ENCODE peak calls at places on chromosomes 1 and 21, in nine cellular contexts. One of them, this sample, is unnamed.

GRCh38 chr1:204506969-204507316 is 9.3 kb upstream of the MDM4 start:
- DNase-seq in HepG2: peak; percentile 85
- DNase-seq in body of pancreas: peak; percentile 89
- DNase-seq in neuronal stem cell: peak; percentile 97
- DNase-seq in hepatocyte: peak; percentile 94
- DNase-seq in GM23248: peak; percentile 91
- DNase-seq in trophoblast cell: peak; percentile 97
- DNase-seq in fibroblast of lung: peak; percentile 84
- DNase-seq in adrenal gland: peak; percentile 75
- DNase-seq in this sample: no peak

GRCh38 chr1:62613890-62614289 is 16.6 kb downstream of the ANGPTL3 start:
- DNase-seq in neuronal stem cell: no peak
- DNase-seq in trophoblast cell: peak; percentile 80
- DNase-seq in fibroblast of lung: peak; percentile 48
- DNase-seq in GM23248: peak; percentile 5
- DNase-seq in body of pancreas: no peak
- DNase-seq in HepG2: peak; percentile 45
- DNase-seq in hepatocyte: no peak
- DNase-seq in adrenal gland: no peak
- DNase-seq in this sample: no peak

GRCh38 chr1:202145325-202146140 is 996 bp upstream of the ARL8A start:
- DNase-seq in hepatocyte: no peak
- DNase-seq in GM23248: peak; percentile 29
- DNase-seq in fibroblast of lung: no peak
- DNase-seq in adrenal gland: no peak
- DNase-seq in HepG2: no peak
- DNase-seq in trophoblast cell: no peak
- DNase-seq in body of pancreas: no peak
- DNase-seq in neuronal stem cell: no peak
- DNase-seq in this sample: no peak

GRCh38 chr1:87826639-87827345 is 498.1 kb downstream of the LMO4 start:
- DNase-seq in trophoblast cell: peak; percentile 13
- DNase-seq in fibroblast of lung: peak; percentile 29
- DNase-seq in adrenal gland: peak; percentile 36
- DNase-seq in HepG2: peak; percentile 14
- DNase-seq in hepatocyte: peak; percentile 54
- DNase-seq in neuronal stem cell: no peak
- DNase-seq in GM23248: peak; percentile 66
- DNase-seq in body of pancreas: no peak
- DNase-seq in this sample: no peak

GRCh38 chr1:40251456-40251855 is 3.7 kb downstream of the TMCO2 start:
- DNase-seq in neuronal stem cell: no peak
- DNase-seq in HepG2: no peak
- DNase-seq in trophoblast cell: no peak
- DNase-seq in body of pancreas: no peak
- DNase-seq in adrenal gland: no peak
- DNase-seq in fibroblast of lung: no peak
- DNase-seq in hepatocyte: no peak
- DNase-seq in GM23248: no peak
- DNase-seq in this sample: no peak

GRCh38 chr1:39508857-39509305 is 17.4 kb downstream of the BMP8A start:
- DNase-seq in neuronal stem cell: no peak
- DNase-seq in trophoblast cell: peak; percentile 22
- DNase-seq in hepatocyte: no peak
- DNase-seq in fibroblast of lung: peak; percentile 47
- DNase-seq in adrenal gland: no peak
- DNase-seq in body of pancreas: no peak
- DNase-seq in GM23248: no peak
- DNase-seq in HepG2: peak; percentile 18
- DNase-seq in this sample: no peak

GRCh38 chr1:239593527-239593926 is 207.2 kb downstream of the CHRM3 start:
- DNase-seq in adrenal gland: no peak
- DNase-seq in GM23248: no peak
- DNase-seq in neuronal stem cell: no peak
- DNase-seq in hepatocyte: no peak
- DNase-seq in body of pancreas: no peak
- DNase-seq in HepG2: no peak
- DNase-seq in trophoblast cell: peak; percentile 84
- DNase-seq in fibroblast of lung: no peak
- DNase-seq in this sample: no peak

GRCh38 chr1:200139661-200140250 is 112.2 kb downstream of the NR5A2 start:
- DNase-seq in GM23248: peak; percentile 81
- DNase-seq in HepG2: peak; percentile 61
- DNase-seq in neuronal stem cell: no peak
- DNase-seq in adrenal gland: no peak
- DNase-seq in fibroblast of lung: peak; percentile 54
- DNase-seq in body of pancreas: no peak
- DNase-seq in hepatocyte: peak; percentile 53
- DNase-seq in trophoblast cell: peak; percentile 76
- DNase-seq in this sample: no peak

GRCh38 chr1:16204634-16205332 is 7.7 kb downstream of the ARHGEF19 start:
- DNase-seq in trophoblast cell: no peak
- DNase-seq in fibroblast of lung: no peak
- DNase-seq in adrenal gland: no peak
- DNase-seq in neuronal stem cell: no peak
- DNase-seq in body of pancreas: peak; percentile 55
- DNase-seq in hepatocyte: peak; percentile 64
- DNase-seq in HepG2: peak; percentile 54
- DNase-seq in GM23248: peak; percentile 41
- DNase-seq in this sample: no peak

GRCh38 chr1:67484492-67484891 is 54.3 kb upstream of the SERBP1 start:
- DNase-seq in fibroblast of lung: no peak
- DNase-seq in adrenal gland: no peak
- DNase-seq in trophoblast cell: no peak
- DNase-seq in neuronal stem cell: no peak
- DNase-seq in hepatocyte: no peak
- DNase-seq in body of pancreas: no peak
- DNase-seq in HepG2: no peak
- DNase-seq in GM23248: no peak
- DNase-seq in this sample: no peak

GRCh38 chr21:46109251-46110221 is 11.6 kb downstream of the COL6A2 start:
- DNase-seq in hepatocyte: no peak
- DNase-seq in HepG2: no peak
- DNase-seq in trophoblast cell: no peak
- DNase-seq in adrenal gland: no peak
- DNase-seq in body of pancreas: peak; percentile 7
- DNase-seq in GM23248: no peak
- DNase-seq in fibroblast of lung: no peak
- DNase-seq in neuronal stem cell: no peak
- DNase-seq in this sample: no peak

GRCh38 chr1:203628185-203628996 is 1.8 kb downstream of the ATP2B4 start:
- DNase-seq in GM23248: peak; percentile 82
- DNase-seq in adrenal gland: peak; percentile 55
- DNase-seq in hepatocyte: peak; percentile 81
- DNase-seq in HepG2: no peak
- DNase-seq in trophoblast cell: peak; percentile 45
- DNase-seq in body of pancreas: peak; percentile 26
- DNase-seq in fibroblast of lung: peak; percentile 60
- DNase-seq in neuronal stem cell: peak; percentile 73
- DNase-seq in this sample: peak; percentile 64

GRCh38 chr1:248792342-248792741 is 33.4 kb downstream of the SH3BP5L start:
- DNase-seq in trophoblast cell: no peak
- DNase-seq in adrenal gland: no peak
- DNase-seq in HepG2: no peak
- DNase-seq in fibroblast of lung: no peak
- DNase-seq in body of pancreas: no peak
- DNase-seq in GM23248: no peak
- DNase-seq in hepatocyte: no peak
- DNase-seq in neuronal stem cell: no peak
- DNase-seq in this sample: no peak

GRCh38 chr21:30227633-30228404 is 11.9 kb upstream of the CLDN8 start:
- DNase-seq in GM23248: peak; percentile 98
- DNase-seq in adrenal gland: peak; percentile 65
- DNase-seq in fibroblast of lung: peak; percentile 82
- DNase-seq in body of pancreas: no peak
- DNase-seq in HepG2: no peak
- DNase-seq in neuronal stem cell: no peak
- DNase-seq in trophoblast cell: peak; percentile 97
- DNase-seq in hepatocyte: peak; percentile 83
- DNase-seq in this sample: no peak

GRCh38 chr1:220956861-220957605 is 77.8 kb downstream of the HLX start:
- DNase-seq in HepG2: no peak
- DNase-seq in adrenal gland: no peak
- DNase-seq in neuronal stem cell: no peak
- DNase-seq in GM23248: peak; percentile 99
- DNase-seq in body of pancreas: no peak
- DNase-seq in trophoblast cell: peak; percentile 54
- DNase-seq in hepatocyte: peak; percentile 26
- DNase-seq in fibroblast of lung: peak; percentile 98
- DNase-seq in this sample: no peak

GRCh38 chr1:79811173-79811572 is 804.6 kb upstream of the ADGRL4 start:
- DNase-seq in body of pancreas: no peak
- DNase-seq in HepG2: no peak
- DNase-seq in adrenal gland: no peak
- DNase-seq in trophoblast cell: no peak
- DNase-seq in fibroblast of lung: peak; percentile 94
- DNase-seq in neuronal stem cell: no peak
- DNase-seq in GM23248: peak; percentile 89
- DNase-seq in hepatocyte: no peak
- DNase-seq in this sample: no peak

GRCh38 chr1:25971044-25971881 is 26.6 kb downstream of the PAFAH2 start:
- DNase-seq in body of pancreas: no peak
- DNase-seq in fibroblast of lung: no peak
- DNase-seq in trophoblast cell: no peak
- DNase-seq in adrenal gland: no peak
- DNase-seq in HepG2: no peak
- DNase-seq in GM23248: no peak
- DNase-seq in neuronal stem cell: no peak
- DNase-seq in hepatocyte: peak; percentile 15
- DNase-seq in this sample: no peak

GRCh38 chr1:215636258-215636965 is 69.3 kb downstream of the KCTD3 start:
- DNase-seq in neuronal stem cell: no peak
- DNase-seq in hepatocyte: peak; percentile 36
- DNase-seq in GM23248: peak; percentile 84
- DNase-seq in HepG2: peak; percentile 73
- DNase-seq in adrenal gland: peak; percentile 41
- DNase-seq in trophoblast cell: peak; percentile 72
- DNase-seq in body of pancreas: no peak
- DNase-seq in fibroblast of lung: peak; percentile 70
- DNase-seq in this sample: no peak

GRCh38 chr1:211132681-211133392 is 1.1 kb downstream of the KCNH1 start:
- DNase-seq in HepG2: no peak
- DNase-seq in hepatocyte: no peak
- DNase-seq in GM23248: no peak
- DNase-seq in trophoblast cell: no peak
- DNase-seq in fibroblast of lung: no peak
- DNase-seq in adrenal gland: no peak
- DNase-seq in neuronal stem cell: no peak
- DNase-seq in body of pancreas: no peak
- DNase-seq in this sample: no peak

GRCh38 chr1:29240400-29240837 is 4.1 kb downstream of the PTPRU start:
- DNase-seq in trophoblast cell: no peak
- DNase-seq in HepG2: no peak
- DNase-seq in hepatocyte: no peak
- DNase-seq in fibroblast of lung: no peak
- DNase-seq in GM23248: no peak
- DNase-seq in body of pancreas: no peak
- DNase-seq in neuronal stem cell: no peak
- DNase-seq in adrenal gland: no peak
- DNase-seq in this sample: no peak

DNA sequence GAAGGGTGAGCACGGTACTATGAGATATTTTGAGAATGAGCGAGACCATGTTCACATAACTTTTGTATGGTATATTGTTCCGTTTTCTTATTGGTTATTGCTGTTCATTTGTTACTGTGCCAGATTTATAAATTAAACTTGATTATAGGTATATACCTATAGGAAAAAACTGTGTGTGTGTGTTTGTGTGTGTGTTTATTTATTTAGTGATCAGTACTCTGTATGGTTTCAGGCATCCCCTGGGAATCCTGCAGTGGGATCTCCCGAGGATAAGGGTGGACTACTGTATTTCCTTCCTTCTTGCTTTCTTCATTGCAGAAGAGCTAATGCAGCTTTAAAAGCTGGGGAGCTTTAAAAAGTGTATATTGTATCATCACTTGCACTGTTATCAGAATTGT is 8.0 kb upstream of the ASH1L start:
- DNase-seq in trophoblast cell: no peak
- DNase-seq in adrenal gland: no peak
- DNase-seq in neuronal stem cell: no peak
- DNase-seq in body of pancreas: no peak
- DNase-seq in HepG2: no peak
- DNase-seq in fibroblast of lung: no peak
- DNase-seq in GM23248: no peak
- DNase-seq in hepatocyte: no peak
- DNase-seq in this sample: no peak
- H3K36me3 ChIP-seq in trophoblast cell: peaks cover 2% of the 10 kb centered on the region
- H3K36me3 ChIP-seq in adrenal gland: no peaks in the 10 kb centered on the region
- H3K36me3 ChIP-seq in neuronal stem cell: peaks cover 41% of the 10 kb centered on the region
- H3K36me3 ChIP-seq in body of pancreas: no peaks in the 10 kb centered on the region
- H3K36me3 ChIP-seq in HepG2: no peaks in the 10 kb centered on the region
- H3K36me3 ChIP-seq in fibroblast of lung: no peaks in the 10 kb centered on the region
- H3K36me3 ChIP-seq in GM23248: peaks cover 7% of the 10 kb centered on the region
- H3K36me3 ChIP-seq in hepatocyte: no peaks in the 10 kb centered on the region
- H3K36me3 ChIP-seq in this sample: peaks cover 22% of the 10 kb centered on the region

GRCh38 chr1:3926956-3927355 is 26.9 kb upstream of the C1orf174 start:
- DNase-seq in adrenal gland: no peak
- DNase-seq in GM23248: no peak
- DNase-seq in trophoblast cell: no peak
- DNase-seq in HepG2: no peak
- DNase-seq in neuronal stem cell: no peak
- DNase-seq in fibroblast of lung: no peak
- DNase-seq in hepatocyte: no peak
- DNase-seq in body of pancreas: no peak
- DNase-seq in this sample: no peak
- H3K36me3 ChIP-seq in adrenal gland: no peaks in the 10 kb centered on the region
- H3K36me3 ChIP-seq in GM23248: no peaks in the 10 kb centered on the region
- H3K36me3 ChIP-seq in trophoblast cell: no peaks in the 10 kb centered on the region
- H3K36me3 ChIP-seq in HepG2: no peaks in the 10 kb centered on the region
- H3K36me3 ChIP-seq in neuronal stem cell: no peaks in the 10 kb centered on the region
- H3K36me3 ChIP-seq in fibroblast of lung: no peaks in the 10 kb centered on the region
- H3K36me3 ChIP-seq in hepatocyte: no peaks in the 10 kb centered on the region
- H3K36me3 ChIP-seq in body of pancreas: no peaks in the 10 kb centered on the region
- H3K36me3 ChIP-seq in this sample: no peaks in the 10 kb centered on the region

DNA sequence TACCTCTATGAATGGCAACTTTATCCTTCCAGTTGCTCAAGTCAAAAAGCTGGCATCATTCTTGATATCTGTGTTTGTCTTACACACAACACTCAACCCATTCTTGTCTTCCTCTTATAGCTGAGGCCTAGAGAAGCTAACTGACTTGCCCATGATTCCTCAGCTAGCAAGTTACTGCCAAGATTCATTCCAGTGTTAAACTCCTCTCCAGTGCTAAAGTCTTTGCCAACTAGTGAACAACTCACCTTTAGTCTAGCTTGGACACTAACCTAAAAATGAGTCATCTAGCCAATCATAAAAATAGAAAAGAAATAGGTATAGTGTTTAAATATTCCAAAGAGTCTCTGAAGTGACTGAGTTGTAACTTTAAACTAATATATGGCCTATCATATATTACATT is 45.6 kb upstream of the RGS2 start:
- DNase-seq in adrenal gland: no peak
- DNase-seq in trophoblast cell: no peak
- DNase-seq in GM23248: peak; percentile 33
- DNase-seq in neuronal stem cell: no peak
- DNase-seq in hepatocyte: no peak
- DNase-seq in body of pancreas: no peak
- DNase-seq in fibroblast of lung: peak; percentile 64
- DNase-seq in HepG2: no peak
- DNase-seq in this sample: no peak
- H3K36me3 ChIP-seq in adrenal gland: no peaks in the 10 kb centered on the region
- H3K36me3 ChIP-seq in trophoblast cell: no peaks in the 10 kb centered on the region
- H3K36me3 ChIP-seq in GM23248: no peaks in the 10 kb centered on the region
- H3K36me3 ChIP-seq in neuronal stem cell: no peaks in the 10 kb centered on the region
- H3K36me3 ChIP-seq in hepatocyte: no peaks in the 10 kb centered on the region
- H3K36me3 ChIP-seq in body of pancreas: no peaks in the 10 kb centered on the region
- H3K36me3 ChIP-seq in fibroblast of lung: no peaks in the 10 kb centered on the region
- H3K36me3 ChIP-seq in HepG2: no peaks in the 10 kb centered on the region
- H3K36me3 ChIP-seq in this sample: no peaks in the 10 kb centered on the region

GRCh38 chr1:56403321-56403720 is 176.0 kb downstream of the PLPP3 start:
- DNase-seq in hepatocyte: no peak
- DNase-seq in neuronal stem cell: no peak
- DNase-seq in body of pancreas: no peak
- DNase-seq in HepG2: no peak
- DNase-seq in GM23248: no peak
- DNase-seq in adrenal gland: no peak
- DNase-seq in trophoblast cell: no peak
- DNase-seq in fibroblast of lung: no peak
- DNase-seq in this sample: no peak
- H3K36me3 ChIP-seq in hepatocyte: no peaks in the 10 kb centered on the region
- H3K36me3 ChIP-seq in neuronal stem cell: no peaks in the 10 kb centered on the region
- H3K36me3 ChIP-seq in body of pancreas: no peaks in the 10 kb centered on the region
- H3K36me3 ChIP-seq in HepG2: no peaks in the 10 kb centered on the region
- H3K36me3 ChIP-seq in GM23248: no peaks in the 10 kb centered on the region
- H3K36me3 ChIP-seq in adrenal gland: no peaks in the 10 kb centered on the region
- H3K36me3 ChIP-seq in trophoblast cell: no peaks in the 10 kb centered on the region
- H3K36me3 ChIP-seq in fibroblast of lung: no peaks in the 10 kb centered on the region
- H3K36me3 ChIP-seq in this sample: no peaks in the 10 kb centered on the region